ENCODE peak calls at places on chromosome 20, in five cellular contexts. J is mucosa of descending colon; I is D341Med; B is activated gamma-delta T cell treated with anti-CD3 and anti-CD28 coated beads, Interleukin-2, amount 50 U/mL, for 16 hours; E is neural progenitor cell. K is an unnamed sample.

GRCh38 chr20:44187054-44187762 is at the start of gene JPH2:
- DNase-seq in B (no peak), E (peak; percentile 59), J (peak; percentile 47), I (no peak), K (peak; percentile 45)

GRCh38 chr20:52201395-52201794 is 9.8 kb upstream of the ZFP64 start:
- DNase-seq in J (no peak), E (no peak), B (no peak), I (no peak), K (no peak)

GRCh38 chr20:50276119-50277063 is 85.8 kb downstream of the CEBPB start:
- DNase-seq in J (no peak), B (no peak), E (no peak), I (no peak), K (peak; percentile 78)

GRCh38 chr20:35174458-35175216 is 2.8 kb downstream of the PROCR start:
- DNase-seq in I (peak; percentile 55), J (peak; percentile 64), E (peak; percentile 35), B (no peak), K (no peak)

GRCh38 chr20:39706089-39706721 is 744.1 kb downstream of the DHX35 start:
- DNase-seq in J (peak; percentile 3), I (no peak), B (no peak), E (no peak), K (no peak)

GRCh38 chr20:63070771-63071540 is 64.2 kb upstream of the BHLHE23 start:
- DNase-seq in I (no peak), E (no peak), B (no peak), J (no peak), K (peak; percentile 20)

GRCh38 chr20:49452011-49452482 is 30.4 kb downstream of the KCNB1 start:
- DNase-seq in E (no peak), B (no peak), I (no peak), J (no peak), K (no peak)

GRCh38 chr20:41245086-41245707 is 72.3 kb downstream of the ZHX3 start:
- DNase-seq in I (no peak), E (peak; percentile 87), B (no peak), J (no peak), K (no peak)

GRCh38 chr20:48723308-48724264 is 104.2 kb downstream of the PREX1 start:
- DNase-seq in J (peak; percentile 19), I (no peak), E (no peak), B (no peak), K (peak; percentile 75)

GRCh38 chr20:22490287-22491187 is 93.8 kb downstream of the FOXA2 start:
- DNase-seq in E (peak; percentile 86), B (no peak), J (peak; percentile 89), I (no peak), K (peak; percentile 80)

GRCh38 chr20:60957621-60958020 is 294.4 kb upstream of the CDH4 start:
- DNase-seq in I (no peak), B (no peak), J (no peak), E (no peak), K (no peak)

GRCh38 chr20:59031326-59032022 is 661 bp downstream of the ATP5F1E start:
- DNase-seq in B (peak; percentile 39), I (no peak), E (no peak), J (peak; percentile 64), K (no peak)

GRCh38 chr20:33602826-33603590 is 59.1 kb upstream of the C20orf144 start:
- DNase-seq in I (no peak), J (no peak), E (no peak), B (no peak), K (no peak)

GRCh38 chr20:46012926-46013825 is 4.5 kb downstream of the MMP9 start:
- DNase-seq in E (no peak), J (no peak), B (no peak), I (peak; percentile 49), K (no peak)

GRCh38 chr20:16575390-16576140 is 2.3 kb upstream of the KIF16B start:
- DNase-seq in J (no peak), I (peak; percentile 43), B (no peak), E (peak; percentile 30), K (peak; percentile 20)

GRCh38 chr20:37447688-37448087 is 73.4 kb upstream of the NNAT start:
- DNase-seq in J (no peak), I (no peak), E (no peak), B (no peak), K (no peak)

GRCh38 chr20:15930324-15931305 is 642.6 kb downstream of the KIF16B start:
- DNase-seq in B (no peak), J (peak; percentile 9), E (peak; percentile 47), I (peak; percentile 62), K (no peak)

GRCh38 chr20:13741879-13742278 is 42.8 kb downstream of the ESF1 start:
- DNase-seq in B (no peak), E (no peak), I (no peak), J (no peak), K (no peak)

GRCh38 chr20:55153321-55153720 is 677.9 kb downstream of the DOK5 start:
- DNase-seq in I (no peak), B (no peak), E (no peak), J (no peak), K (no peak)

GRCh38 chr20:49281059-49281912 is 3.4 kb upstream of the ZNFX1 start:
- DNase-seq in J (no peak), E (peak; percentile 89), I (no peak), B (no peak), K (no peak)

GRCh38 chr20:57707320-57707719 is 2.5 kb downstream of the PMEPA1 start:
- DNase-seq in E (no peak), J (no peak), B (no peak), I (no peak), K (no peak)

GRCh38 chr20:4132956-4133355 is 117.6 kb upstream of the RNF24 start:
- DNase-seq in E (no peak), J (no peak), B (no peak), I (no peak), K (no peak)

GRCh38 chr20:57787151-57787968 is 77.5 kb upstream of the PMEPA1 start:
- DNase-seq in I (no peak), E (no peak), B (no peak), J (no peak), K (no peak)

GRCh38 chr20:25571817-25572216 is 13.5 kb downstream of the NINL start:
- DNase-seq in J (no peak), B (no peak), I (no peak), E (no peak), K (no peak)

GRCh38 chr20:58011947-58012610 is 216.4 kb downstream of the ANKRD60 start:
- DNase-seq in J (no peak), I (no peak), B (no peak), E (no peak), K (no peak)